ENCODE peak calls at places on chromosomes 6 and 20, in five cellular contexts. One of them, this sample, is unnamed.

GRCh38 chr6:18692920-18693319 is 305.8 kb downstream of the RNF144B start:
- DNase-seq in activated naive CD4-positive, alpha-beta T cell treated with anti-CD3 and anti-CD28 coated beads, Interleukin-2, amount 10 ng/mL, durations not matched to agents 7 days and 5 days: no peak
- DNase-seq in globus pallidus: no peak
- DNase-seq in nucleus accumbens: no peak
- DNase-seq in H9: no peak
- DNase-seq in this sample: no peak

GRCh38 chr20:49754596-49754995 is 40.9 kb upstream of the B4GALT5 start:
- DNase-seq in activated naive CD4-positive, alpha-beta T cell treated with anti-CD3 and anti-CD28 coated beads, Interleukin-2, amount 10 ng/mL, durations not matched to agents 7 days and 5 days: no peak
- DNase-seq in globus pallidus: no peak
- DNase-seq in nucleus accumbens: no peak
- DNase-seq in H9: no peak
- DNase-seq in this sample: no peak

GRCh38 chr6:74431873-74432272 is 735.9 kb downstream of the CD109 start:
- DNase-seq in activated naive CD4-positive, alpha-beta T cell treated with anti-CD3 and anti-CD28 coated beads, Interleukin-2, amount 10 ng/mL, durations not matched to agents 7 days and 5 days: no peak
- DNase-seq in globus pallidus: no peak
- DNase-seq in nucleus accumbens: no peak
- DNase-seq in H9: no peak
- DNase-seq in this sample: no peak

GRCh38 chr6:98648211-98648914 is 186.0 kb upstream of the POU3F2 start:
- DNase-seq in activated naive CD4-positive, alpha-beta T cell treated with anti-CD3 and anti-CD28 coated beads, Interleukin-2, amount 10 ng/mL, durations not matched to agents 7 days and 5 days: no peak
- DNase-seq in globus pallidus: no peak
- DNase-seq in nucleus accumbens: no peak
- DNase-seq in H9: no peak
- DNase-seq in this sample: no peak

GRCh38 chr6:105484238-105485161 is 81.6 kb upstream of the PREP start:
- DNase-seq in activated naive CD4-positive, alpha-beta T cell treated with anti-CD3 and anti-CD28 coated beads, Interleukin-2, amount 10 ng/mL, durations not matched to agents 7 days and 5 days: no peak
- DNase-seq in globus pallidus: peak; percentile 52
- DNase-seq in nucleus accumbens: no peak
- DNase-seq in H9: no peak
- DNase-seq in this sample: no peak

GRCh38 chr6:29757282-29757681 is 34.0 kb downstream of the HLA-F start:
- DNase-seq in activated naive CD4-positive, alpha-beta T cell treated with anti-CD3 and anti-CD28 coated beads, Interleukin-2, amount 10 ng/mL, durations not matched to agents 7 days and 5 days: no peak
- DNase-seq in globus pallidus: no peak
- DNase-seq in nucleus accumbens: no peak
- DNase-seq in H9: peak; percentile 62
- DNase-seq in this sample: no peak

GRCh38 chr20:50376888-50377459 is 133.2 kb upstream of the PTPN1 start:
- DNase-seq in activated naive CD4-positive, alpha-beta T cell treated with anti-CD3 and anti-CD28 coated beads, Interleukin-2, amount 10 ng/mL, durations not matched to agents 7 days and 5 days: no peak
- DNase-seq in globus pallidus: no peak
- DNase-seq in nucleus accumbens: no peak
- DNase-seq in H9: no peak
- DNase-seq in this sample: no peak

GRCh38 chr6:34238507-34239239 is 2.0 kb downstream of the HMGA1 start:
- DNase-seq in activated naive CD4-positive, alpha-beta T cell treated with anti-CD3 and anti-CD28 coated beads, Interleukin-2, amount 10 ng/mL, durations not matched to agents 7 days and 5 days: no peak
- DNase-seq in globus pallidus: no peak
- DNase-seq in nucleus accumbens: no peak
- DNase-seq in H9: no peak
- DNase-seq in this sample: no peak

GRCh38 chr6:53035549-53036213 is 29.5 kb upstream of the FBXO9 start:
- DNase-seq in activated naive CD4-positive, alpha-beta T cell treated with anti-CD3 and anti-CD28 coated beads, Interleukin-2, amount 10 ng/mL, durations not matched to agents 7 days and 5 days: no peak
- DNase-seq in globus pallidus: no peak
- DNase-seq in nucleus accumbens: no peak
- DNase-seq in H9: no peak
- DNase-seq in this sample: no peak

GRCh38 chr20:5865604-5866003 is 84.7 kb downstream of the TRMT6 start:
- DNase-seq in activated naive CD4-positive, alpha-beta T cell treated with anti-CD3 and anti-CD28 coated beads, Interleukin-2, amount 10 ng/mL, durations not matched to agents 7 days and 5 days: no peak
- DNase-seq in globus pallidus: no peak
- DNase-seq in nucleus accumbens: no peak
- DNase-seq in H9: no peak
- DNase-seq in this sample: no peak

GRCh38 chr6:48535569-48535968 is 424.6 kb upstream of the PTCHD4 start:
- DNase-seq in activated naive CD4-positive, alpha-beta T cell treated with anti-CD3 and anti-CD28 coated beads, Interleukin-2, amount 10 ng/mL, durations not matched to agents 7 days and 5 days: no peak
- DNase-seq in globus pallidus: no peak
- DNase-seq in nucleus accumbens: no peak
- DNase-seq in H9: no peak
- DNase-seq in this sample: no peak

GRCh38 chr20:45765980-45766379 is 25.7 kb downstream of the WFDC3 start:
- DNase-seq in activated naive CD4-positive, alpha-beta T cell treated with anti-CD3 and anti-CD28 coated beads, Interleukin-2, amount 10 ng/mL, durations not matched to agents 7 days and 5 days: no peak
- DNase-seq in globus pallidus: no peak
- DNase-seq in nucleus accumbens: no peak
- DNase-seq in H9: peak; percentile 41
- DNase-seq in this sample: no peak

GRCh38 chr20:49989234-49990065 is 6.7 kb downstream of the SNAI1 start:
- DNase-seq in activated naive CD4-positive, alpha-beta T cell treated with anti-CD3 and anti-CD28 coated beads, Interleukin-2, amount 10 ng/mL, durations not matched to agents 7 days and 5 days: no peak
- DNase-seq in globus pallidus: peak; percentile 15
- DNase-seq in nucleus accumbens: no peak
- DNase-seq in H9: no peak
- DNase-seq in this sample: peak; percentile 46

GRCh38 chr6:27839303-27840081 is 72.7 kb downstream of the OR2B2 start:
- DNase-seq in activated naive CD4-positive, alpha-beta T cell treated with anti-CD3 and anti-CD28 coated beads, Interleukin-2, amount 10 ng/mL, durations not matched to agents 7 days and 5 days: peak; percentile 61
- DNase-seq in globus pallidus: no peak
- DNase-seq in nucleus accumbens: no peak
- DNase-seq in H9: no peak
- DNase-seq in this sample: peak; percentile 28

GRCh38 chr6:170142559-170142958 is 148.3 kb downstream of the DLL1 start:
- DNase-seq in activated naive CD4-positive, alpha-beta T cell treated with anti-CD3 and anti-CD28 coated beads, Interleukin-2, amount 10 ng/mL, durations not matched to agents 7 days and 5 days: no peak
- DNase-seq in globus pallidus: no peak
- DNase-seq in nucleus accumbens: no peak
- DNase-seq in H9: no peak
- DNase-seq in this sample: no peak

GRCh38 chr20:62332989-62333819 is 30.4 kb downstream of the ADRM1 start:
- DNase-seq in activated naive CD4-positive, alpha-beta T cell treated with anti-CD3 and anti-CD28 coated beads, Interleukin-2, amount 10 ng/mL, durations not matched to agents 7 days and 5 days: no peak
- DNase-seq in globus pallidus: no peak
- DNase-seq in nucleus accumbens: no peak
- DNase-seq in H9: no peak
- DNase-seq in this sample: no peak

GRCh38 chr6:133548409-133548808 is 307.3 kb downstream of the EYA4 start:
- DNase-seq in activated naive CD4-positive, alpha-beta T cell treated with anti-CD3 and anti-CD28 coated beads, Interleukin-2, amount 10 ng/mL, durations not matched to agents 7 days and 5 days: no peak
- DNase-seq in globus pallidus: no peak
- DNase-seq in nucleus accumbens: no peak
- DNase-seq in H9: no peak
- DNase-seq in this sample: peak; percentile 29

GRCh38 chr20:36861625-36861874 is 14.4 kb upstream of the TLDC2 start:
- DNase-seq in activated naive CD4-positive, alpha-beta T cell treated with anti-CD3 and anti-CD28 coated beads, Interleukin-2, amount 10 ng/mL, durations not matched to agents 7 days and 5 days: no peak
- DNase-seq in globus pallidus: no peak
- DNase-seq in nucleus accumbens: no peak
- DNase-seq in H9: no peak
- DNase-seq in this sample: no peak

GRCh38 chr6:96520039-96520850 is 1.4 kb upstream of the UFL1 start:
- DNase-seq in activated naive CD4-positive, alpha-beta T cell treated with anti-CD3 and anti-CD28 coated beads, Interleukin-2, amount 10 ng/mL, durations not matched to agents 7 days and 5 days: no peak
- DNase-seq in globus pallidus: no peak
- DNase-seq in nucleus accumbens: no peak
- DNase-seq in H9: peak; percentile 58
- DNase-seq in this sample: peak; percentile 32

GRCh38 chr6:28142446-28142845 is 763 bp downstream of the ZKSCAN8 start:
- DNase-seq in activated naive CD4-positive, alpha-beta T cell treated with anti-CD3 and anti-CD28 coated beads, Interleukin-2, amount 10 ng/mL, durations not matched to agents 7 days and 5 days: no peak
- DNase-seq in globus pallidus: no peak
- DNase-seq in nucleus accumbens: no peak
- DNase-seq in H9: no peak
- DNase-seq in this sample: no peak

GRCh38 chr20:4513720-4514119 is 208.0 kb upstream of the PRND start:
- DNase-seq in activated naive CD4-positive, alpha-beta T cell treated with anti-CD3 and anti-CD28 coated beads, Interleukin-2, amount 10 ng/mL, durations not matched to agents 7 days and 5 days: no peak
- DNase-seq in globus pallidus: no peak
- DNase-seq in nucleus accumbens: no peak
- DNase-seq in H9: no peak
- DNase-seq in this sample: no peak

GRCh38 chr6:31871068-31871659 is 7.6 kb downstream of the SLC44A4 start:
- DNase-seq in activated naive CD4-positive, alpha-beta T cell treated with anti-CD3 and anti-CD28 coated beads, Interleukin-2, amount 10 ng/mL, durations not matched to agents 7 days and 5 days: no peak
- DNase-seq in globus pallidus: no peak
- DNase-seq in nucleus accumbens: no peak
- DNase-seq in H9: no peak
- DNase-seq in this sample: no peak